ENCODE peak calls at places on chromosomes 1 and 21, in six cellular contexts. E is AML-193; D is activated T-cell treated with anti-CD3 and anti-CD28 coated beads for 24 hours; J is neural crest cell; F is ELR; M is naive thymus-derived CD4-positive, alpha-beta T cell. R is an unnamed sample.
A peak's percentile ranks its signal among the peaks of the same experiment; 100 is the strongest.

GRCh38 chr1:203860396-203860951 is 925 bp upstream of the SNRPE start:
- DNase-seq in E (no peak), D (no peak), J (no peak), F (peak; percentile 65), M (no peak), R (no peak)

GRCh38 chr1:160453443-160453842 is 53.1 kb downstream of the VANGL2 start:
- DNase-seq in E (no peak), D (no peak), J (no peak), F (no peak), M (no peak), R (no peak)

GRCh38 chr21:29190920-29191319 is 60.5 kb downstream of the MAP3K7CL start:
- DNase-seq in E (peak; percentile 59), D (no peak), J (no peak), F (peak; percentile 33), M (no peak), R (no peak)

GRCh38 chr1:19682257-19682656 is 17.6 kb downstream of the HTR6 start:
- DNase-seq in E (no peak), D (no peak), J (no peak), F (peak; percentile 87), M (no peak), R (no peak)

GRCh38 chr1:238674331-238674730 is 712.0 kb upstream of the CHRM3 start:
- DNase-seq in E (no peak), D (no peak), J (no peak), F (no peak), M (no peak), R (no peak)

GRCh38 chr1:103461171-103462105 is 64.1 kb upstream of the RNPC3 start:
- DNase-seq in E (peak; percentile 39), D (no peak), J (no peak), F (peak; percentile 60), M (no peak), R (no peak)

GRCh38 chr1:196466656-196467055 is 141.6 kb downstream of the KCNT2 start:
- DNase-seq in E (no peak), D (no peak), J (no peak), F (peak; percentile 91), M (no peak), R (no peak)

GRCh38 chr1:230797376-230798186 is 50.4 kb downstream of the CAPN9 start:
- DNase-seq in E (peak; percentile 19), D (no peak), J (peak; percentile 53), F (peak; percentile 74), M (no peak), R (no peak)

GRCh38 chr1:225835752-225836151 is 25.8 kb downstream of the EPHX1 start:
- DNase-seq in E (no peak), D (no peak), J (no peak), F (no peak), M (no peak), R (no peak)

GRCh38 chr1:156162430-156163037 is 9.1 kb downstream of the SEMA4A start:
- DNase-seq in E (no peak), D (no peak), J (no peak), F (no peak), M (no peak), R (no peak)

GRCh38 chr1:211951856-211952255 is 83.5 kb downstream of the INTS7 start:
- DNase-seq in E (no peak), D (no peak), J (no peak), F (peak; percentile 80), M (no peak), R (no peak)

GRCh38 chr1:59879556-59879955 is 47.0 kb downstream of the CYP2J2 start:
- DNase-seq in E (no peak), D (peak; percentile 15), J (peak; percentile 71), F (peak; percentile 63), M (peak; percentile 50), R (peak; percentile 15)

GRCh38 chr1:92736395-92736794 is 48.5 kb downstream of the EVI5 start:
- DNase-seq in E (peak; percentile 50), D (no peak), J (no peak), F (peak; percentile 23), M (no peak), R (no peak)